ENCODE peak calls at places on chromosomes 1 and 21, in seven cellular contexts. F, N, Y, H, I, P and A are unnamed samples.

GRCh38 chr1:192654607-192655389 is 18.9 kb downstream of the RGS13 start:
- DNase-seq in F (no peak), N (no peak), Y (no peak), H (peak), I (no peak), P (no peak), A (no peak)

GRCh38 chr21:40388046-40388445 is 458.9 kb downstream of the DSCAM start:
- DNase-seq in F (no peak), N (no peak), Y (no peak), H (no peak), I (no peak), P (no peak), A (no peak)

GRCh38 chr21:33734326-33734725 is 92.0 kb downstream of the ITSN1 start:
- DNase-seq in F (no peak), N (no peak), Y (no peak), H (no peak), I (peak), P (no peak), A (no peak)

GRCh38 chr1:151831605-151832004 is at the start of gene RORC:
- DNase-seq in F (no peak), N (no peak), Y (no peak), H (no peak), I (no peak), P (no peak), A (no peak)

GRCh38 chr1:57826535-57826934 is 402.7 kb upstream of the DAB1 start:
- DNase-seq in F (no peak), N (no peak), Y (peak), H (no peak), I (no peak), P (no peak), A (no peak)

GRCh38 chr21:39850333-39850732 is 16.9 kb upstream of the PCP4 start:
- DNase-seq in F (no peak), N (no peak), Y (no peak), H (no peak), I (no peak), P (no peak), A (no peak)

GRCh38 chr1:226722901-226723639 is 16.0 kb downstream of the ITPKB start:
- DNase-seq in F (no peak), N (no peak), Y (peak), H (no peak), I (no peak), P (no peak), A (no peak)

GRCh38 chr1:164932580-164932979 is 373.6 kb downstream of the PBX1 start:
- DNase-seq in F (no peak), N (no peak), Y (no peak), H (no peak), I (no peak), P (no peak), A (no peak)

GRCh38 chr1:2415337-2415736 is 3.0 kb upstream of the PEX10 start:
- DNase-seq in F (no peak), N (no peak), Y (no peak), H (no peak), I (no peak), P (no peak), A (no peak)

GRCh38 chr1:225963735-225964530 is 22.9 kb upstream of the LEFTY2 start:
- DNase-seq in F (no peak), N (no peak), Y (no peak), H (no peak), I (no peak), P (no peak), A (no peak)